ENCODE peak calls at places on chromosomes 16 and 17, in nine cellular contexts. One of them, this sample, is unnamed.

GRCh38 chr16:67431805-67432476 is 1.0 kb downstream of the HSD11B2 start:
- DNase-seq in coronary artery: no peak
- DNase-seq in psoas muscle: no peak
- DNase-seq in BE2C: no peak
- DNase-seq in neural progenitor cell: peak; percentile 44
- DNase-seq in left ventricle myocardium inferior: no peak
- DNase-seq in CD8-positive, alpha-beta T cell: no peak
- DNase-seq in tibial artery: no peak
- DNase-seq in lung: no peak
- DNase-seq in this sample: no peak

GRCh38 chr16:5058476-5058875 is 7.3 kb downstream of the C16orf89 start:
- DNase-seq in coronary artery: no peak
- DNase-seq in psoas muscle: no peak
- DNase-seq in BE2C: peak; percentile 46
- DNase-seq in neural progenitor cell: peak; percentile 87
- DNase-seq in left ventricle myocardium inferior: no peak
- DNase-seq in CD8-positive, alpha-beta T cell: no peak
- DNase-seq in tibial artery: no peak
- DNase-seq in lung: no peak
- DNase-seq in this sample: no peak

GRCh38 chr16:48816393-48816792 is 206.4 kb upstream of the N4BP1 start:
- DNase-seq in coronary artery: no peak
- DNase-seq in psoas muscle: no peak
- DNase-seq in BE2C: no peak
- DNase-seq in neural progenitor cell: no peak
- DNase-seq in left ventricle myocardium inferior: no peak
- DNase-seq in CD8-positive, alpha-beta T cell: no peak
- DNase-seq in tibial artery: no peak
- DNase-seq in lung: no peak
- DNase-seq in this sample: no peak

GRCh38 chr17:77489239-77489897 is 348.6 kb downstream of the SEC14L1 start:
- DNase-seq in coronary artery: no peak
- DNase-seq in psoas muscle: peak; percentile 47
- DNase-seq in BE2C: peak; percentile 5
- DNase-seq in neural progenitor cell: no peak
- DNase-seq in left ventricle myocardium inferior: peak; percentile 15
- DNase-seq in CD8-positive, alpha-beta T cell: no peak
- DNase-seq in tibial artery: no peak
- DNase-seq in lung: no peak
- DNase-seq in this sample: no peak

GRCh38 chr16:50121721-50122445 is 31.2 kb upstream of the TENT4B start:
- DNase-seq in coronary artery: no peak
- DNase-seq in psoas muscle: no peak
- DNase-seq in BE2C: no peak
- DNase-seq in neural progenitor cell: peak; percentile 26
- DNase-seq in left ventricle myocardium inferior: no peak
- DNase-seq in CD8-positive, alpha-beta T cell: no peak
- DNase-seq in tibial artery: no peak
- DNase-seq in lung: no peak
- DNase-seq in this sample: no peak

GRCh38 chr17:48068491-48068961 is 20.4 kb downstream of the NFE2L1 start:
- DNase-seq in coronary artery: no peak
- DNase-seq in psoas muscle: no peak
- DNase-seq in BE2C: peak; percentile 41
- DNase-seq in neural progenitor cell: no peak
- DNase-seq in left ventricle myocardium inferior: no peak
- DNase-seq in CD8-positive, alpha-beta T cell: no peak
- DNase-seq in tibial artery: no peak
- DNase-seq in lung: no peak
- DNase-seq in this sample: peak; percentile 31

GRCh38 chr17:7436556-7437368 is 1.5 kb downstream of the TMEM102 start:
- DNase-seq in coronary artery: peak; percentile 84
- DNase-seq in psoas muscle: peak; percentile 91
- DNase-seq in BE2C: peak; percentile 81
- DNase-seq in neural progenitor cell: peak; percentile 96
- DNase-seq in left ventricle myocardium inferior: peak; percentile 80
- DNase-seq in CD8-positive, alpha-beta T cell: peak; percentile 70
- DNase-seq in tibial artery: peak; percentile 88
- DNase-seq in lung: peak; percentile 76
- DNase-seq in this sample: no peak

GRCh38 chr16:59527206-59527997 is 793.3 kb upstream of the GOT2 start:
- DNase-seq in coronary artery: no peak
- DNase-seq in psoas muscle: no peak
- DNase-seq in BE2C: no peak
- DNase-seq in neural progenitor cell: no peak
- DNase-seq in left ventricle myocardium inferior: no peak
- DNase-seq in CD8-positive, alpha-beta T cell: no peak
- DNase-seq in tibial artery: no peak
- DNase-seq in lung: no peak
- DNase-seq in this sample: peak; percentile 74

GRCh38 chr16:31529398-31530312 is 2.0 kb downstream of the AHSP start:
- DNase-seq in coronary artery: no peak
- DNase-seq in psoas muscle: no peak
- DNase-seq in BE2C: no peak
- DNase-seq in neural progenitor cell: peak; percentile 49
- DNase-seq in left ventricle myocardium inferior: no peak
- DNase-seq in CD8-positive, alpha-beta T cell: no peak
- DNase-seq in tibial artery: no peak
- DNase-seq in lung: no peak
- DNase-seq in this sample: no peak

GRCh38 chr17:8060274-8060673 is 21.4 kb downstream of the ALOX15B start:
- DNase-seq in coronary artery: no peak
- DNase-seq in psoas muscle: no peak
- DNase-seq in BE2C: peak; percentile 36
- DNase-seq in neural progenitor cell: peak; percentile 90
- DNase-seq in left ventricle myocardium inferior: no peak
- DNase-seq in CD8-positive, alpha-beta T cell: peak; percentile 22
- DNase-seq in tibial artery: no peak
- DNase-seq in lung: peak; percentile 64
- DNase-seq in this sample: no peak

GRCh38 chr17:80478487-80479245 is 2.3 kb upstream of the NPTX1 start:
- DNase-seq in coronary artery: no peak
- DNase-seq in psoas muscle: no peak
- DNase-seq in BE2C: no peak
- DNase-seq in neural progenitor cell: peak; percentile 53
- DNase-seq in left ventricle myocardium inferior: no peak
- DNase-seq in CD8-positive, alpha-beta T cell: no peak
- DNase-seq in tibial artery: no peak
- DNase-seq in lung: no peak
- DNase-seq in this sample: no peak
- H3K4me3 ChIP-seq in coronary artery: peak overlapping the region; percentile 67
- H3K4me3 ChIP-seq in psoas muscle: peak overlapping the region; percentile 64
- H3K4me3 ChIP-seq in BE2C: peak overlapping the region; percentile 23
- H3K4me3 ChIP-seq in neural progenitor cell: peak overlapping the region; percentile 54
- H3K4me3 ChIP-seq in left ventricle myocardium inferior: peak overlapping the region; percentile 60
- H3K4me3 ChIP-seq in CD8-positive, alpha-beta T cell: no peak overlapping the region
- H3K4me3 ChIP-seq in tibial artery: no peak overlapping the region
- H3K4me3 ChIP-seq in lung: no peak overlapping the region
- H3K4me3 ChIP-seq in this sample: peak overlapping the region; percentile 32

DNA sequence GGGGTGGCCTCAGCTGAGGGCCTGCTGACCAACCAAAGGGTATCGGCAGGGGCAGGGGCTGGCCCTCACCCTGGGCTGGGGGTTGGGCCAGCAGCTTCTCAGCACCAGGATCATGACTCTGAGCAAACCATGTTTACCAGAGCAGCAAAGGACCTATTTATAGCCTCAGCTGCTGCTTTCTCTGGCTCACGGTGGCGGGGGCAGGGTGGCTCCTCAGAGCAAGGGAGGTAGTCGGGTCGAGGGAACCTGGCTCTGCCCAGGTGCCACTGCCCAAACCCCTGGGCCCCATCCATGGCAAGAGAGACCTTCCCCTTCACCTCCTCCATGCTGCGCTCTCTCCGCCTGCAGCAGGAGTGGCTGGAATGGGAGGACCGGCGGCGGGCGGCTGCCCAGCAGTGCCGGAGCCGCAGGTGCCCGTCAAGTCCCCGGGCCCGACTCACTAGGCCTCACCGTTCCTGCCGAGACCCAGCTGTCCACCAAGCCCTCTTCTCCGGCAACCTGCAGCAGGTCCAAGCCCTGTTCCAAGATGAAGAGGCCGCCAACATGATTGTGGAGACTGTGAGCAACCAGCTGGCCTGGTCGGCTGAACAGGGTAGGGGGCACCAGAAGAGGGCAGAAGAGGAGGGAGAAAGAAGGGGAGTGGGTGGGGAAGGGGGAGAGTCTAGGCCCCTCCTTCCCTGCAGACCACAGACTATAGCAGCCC is at the start of gene ASB16:
- DNase-seq in coronary artery: no peak
- DNase-seq in psoas muscle: peak; percentile 89
- DNase-seq in BE2C: peak; percentile 37
- DNase-seq in neural progenitor cell: peak; percentile 40
- DNase-seq in left ventricle myocardium inferior: peak; percentile 50
- DNase-seq in CD8-positive, alpha-beta T cell: no peak
- DNase-seq in tibial artery: peak; percentile 76
- DNase-seq in lung: no peak
- DNase-seq in this sample: no peak
- TF ChIP-seq CTCF in coronary artery: no peak
- TF ChIP-seq CTCF in psoas muscle: no peak
- TF ChIP-seq CTCF in BE2C: no peak
- TF ChIP-seq CTCF in neural progenitor cell: peak; percentile 19
- TF ChIP-seq CTCF in left ventricle myocardium inferior: peak; percentile 27
- TF ChIP-seq CTCF in CD8-positive, alpha-beta T cell: no peak
- TF ChIP-seq CTCF in tibial artery: no peak
- TF ChIP-seq CTCF in lung: no peak
- TF ChIP-seq CTCF in this sample: no peak

GRCh38 chr16:74807052-74807646 is 32.5 kb upstream of the FA2H start:
- DNase-seq in coronary artery: no peak
- DNase-seq in psoas muscle: no peak
- DNase-seq in BE2C: no peak
- DNase-seq in neural progenitor cell: no peak
- DNase-seq in left ventricle myocardium inferior: no peak
- DNase-seq in CD8-positive, alpha-beta T cell: no peak
- DNase-seq in tibial artery: no peak
- DNase-seq in lung: no peak
- DNase-seq in this sample: no peak
- H3K4me3 ChIP-seq in coronary artery: no peak overlapping the region
- H3K4me3 ChIP-seq in psoas muscle: no peak overlapping the region
- H3K4me3 ChIP-seq in BE2C: no peak overlapping the region
- H3K4me3 ChIP-seq in neural progenitor cell: no peak overlapping the region
- H3K4me3 ChIP-seq in left ventricle myocardium inferior: no peak overlapping the region
- H3K4me3 ChIP-seq in CD8-positive, alpha-beta T cell: no peak overlapping the region
- H3K4me3 ChIP-seq in tibial artery: no peak overlapping the region
- H3K4me3 ChIP-seq in lung: no peak overlapping the region
- H3K4me3 ChIP-seq in this sample: no peak overlapping the region

DNA sequence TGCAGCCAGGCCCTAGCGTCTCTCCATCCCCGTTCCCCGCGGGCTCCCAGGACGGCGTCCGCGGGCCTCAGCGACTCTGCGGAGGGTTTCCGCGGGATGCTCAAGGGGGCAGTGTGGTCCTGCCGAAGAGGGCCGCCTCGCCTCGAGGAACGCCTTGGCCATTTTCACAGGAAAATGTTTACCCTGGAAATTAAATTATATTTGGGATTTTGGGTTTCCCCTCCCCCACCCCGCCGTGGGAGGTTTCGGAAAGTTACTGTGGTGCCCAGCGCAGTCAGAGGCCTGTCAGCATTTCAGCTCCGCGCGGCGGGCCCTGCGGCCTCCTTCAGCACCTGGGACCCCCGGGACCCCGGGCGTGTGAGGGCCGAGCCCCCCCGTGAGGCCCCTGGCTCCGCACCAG is 94.5 kb downstream of the PCTP start:
- DNase-seq in coronary artery: peak; percentile 74
- DNase-seq in psoas muscle: peak; percentile 81
- DNase-seq in BE2C: peak; percentile 74
- DNase-seq in neural progenitor cell: peak; percentile 84
- DNase-seq in left ventricle myocardium inferior: peak; percentile 38
- DNase-seq in CD8-positive, alpha-beta T cell: no peak
- DNase-seq in tibial artery: peak; percentile 76
- DNase-seq in lung: peak; percentile 56
- DNase-seq in this sample: no peak
- TF ChIP-seq CTCF in coronary artery: no peak
- TF ChIP-seq CTCF in psoas muscle: peak; percentile 53
- TF ChIP-seq CTCF in BE2C: peak; percentile 74
- TF ChIP-seq CTCF in neural progenitor cell: peak; percentile 84
- TF ChIP-seq CTCF in left ventricle myocardium inferior: peak; percentile 71
- TF ChIP-seq CTCF in CD8-positive, alpha-beta T cell: no peak
- TF ChIP-seq CTCF in tibial artery: peak; percentile 27
- TF ChIP-seq CTCF in lung: no peak
- TF ChIP-seq CTCF in this sample: peak; percentile 73

GRCh38 chr17:29181226-29181625 is 1.0 kb upstream of the MYO18A start:
- DNase-seq in coronary artery: peak; percentile 53
- DNase-seq in psoas muscle: no peak
- DNase-seq in BE2C: no peak
- DNase-seq in neural progenitor cell: no peak
- DNase-seq in left ventricle myocardium inferior: no peak
- DNase-seq in CD8-positive, alpha-beta T cell: no peak
- DNase-seq in tibial artery: no peak
- DNase-seq in lung: no peak
- DNase-seq in this sample: no peak

GRCh38 chr17:29179232-29180036 is 764 bp downstream of the MYO18A start:
- DNase-seq in coronary artery: peak; percentile 73
- DNase-seq in psoas muscle: no peak
- DNase-seq in BE2C: peak; percentile 21
- DNase-seq in neural progenitor cell: peak; percentile 89
- DNase-seq in left ventricle myocardium inferior: peak; percentile 48
- DNase-seq in CD8-positive, alpha-beta T cell: no peak
- DNase-seq in tibial artery: no peak
- DNase-seq in lung: peak; percentile 81
- DNase-seq in this sample: no peak

GRCh38 chr17:29178750-29179231 is 1.4 kb downstream of the MYO18A start:
- DNase-seq in coronary artery: no peak
- DNase-seq in psoas muscle: no peak
- DNase-seq in BE2C: no peak
- DNase-seq in neural progenitor cell: no peak
- DNase-seq in left ventricle myocardium inferior: no peak
- DNase-seq in CD8-positive, alpha-beta T cell: no peak
- DNase-seq in tibial artery: no peak
- DNase-seq in lung: no peak
- DNase-seq in this sample: no peak

GRCh38 chr17:29180051-29180787 is at the start of gene MYO18A:
- DNase-seq in coronary artery: peak; percentile 86
- DNase-seq in psoas muscle: peak; percentile 89
- DNase-seq in BE2C: peak; percentile 80
- DNase-seq in neural progenitor cell: peak; percentile 94
- DNase-seq in left ventricle myocardium inferior: peak; percentile 80
- DNase-seq in CD8-positive, alpha-beta T cell: peak; percentile 64
- DNase-seq in tibial artery: peak; percentile 84
- DNase-seq in lung: peak; percentile 74
- DNase-seq in this sample: no peak

GRCh38 chr17:29180788-29181160 is 576 bp upstream of the MYO18A start:
- DNase-seq in coronary artery: peak; percentile 65
- DNase-seq in psoas muscle: no peak
- DNase-seq in BE2C: no peak
- DNase-seq in neural progenitor cell: no peak
- DNase-seq in left ventricle myocardium inferior: no peak
- DNase-seq in CD8-positive, alpha-beta T cell: no peak
- DNase-seq in tibial artery: no peak
- DNase-seq in lung: no peak
- DNase-seq in this sample: no peak
- H3K4me3 ChIP-seq in coronary artery: peak overlapping the region; percentile 79
- H3K4me3 ChIP-seq in psoas muscle: peak overlapping the region; percentile 70
- H3K4me3 ChIP-seq in BE2C: no peak overlapping the region
- H3K4me3 ChIP-seq in neural progenitor cell: peak overlapping the region; percentile 67
- H3K4me3 ChIP-seq in left ventricle myocardium inferior: peak overlapping the region; percentile 81
- H3K4me3 ChIP-seq in CD8-positive, alpha-beta T cell: peak overlapping the region; percentile 20
- H3K4me3 ChIP-seq in tibial artery: peak overlapping the region; percentile 65
- H3K4me3 ChIP-seq in lung: no peak overlapping the region
- H3K4me3 ChIP-seq in this sample: no peak overlapping the region

GRCh38 chr17:2421315-2422147 is 20.7 kb upstream of the MNT start:
- DNase-seq in coronary artery: no peak
- DNase-seq in psoas muscle: peak; percentile 73
- DNase-seq in BE2C: no peak
- DNase-seq in neural progenitor cell: peak; percentile 35
- DNase-seq in left ventricle myocardium inferior: no peak
- DNase-seq in CD8-positive, alpha-beta T cell: no peak
- DNase-seq in tibial artery: no peak
- DNase-seq in lung: no peak
- DNase-seq in this sample: no peak
- TF ChIP-seq CTCF in coronary artery: no peak
- TF ChIP-seq CTCF in psoas muscle: peak; percentile 38
- TF ChIP-seq CTCF in BE2C: peak; percentile 10
- TF ChIP-seq CTCF in neural progenitor cell: peak; percentile 35
- TF ChIP-seq CTCF in left ventricle myocardium inferior: peak; percentile 29
- TF ChIP-seq CTCF in CD8-positive, alpha-beta T cell: no peak
- TF ChIP-seq CTCF in tibial artery: no peak
- TF ChIP-seq CTCF in lung: no peak
- TF ChIP-seq CTCF in this sample: no peak